ENCODE peak calls at places on chromosomes 16 and 17, in nine cellular contexts. W, I, M, P, J, S, X, H and B are unnamed samples.

GRCh38 chr17:81909231-81909630 is 2.0 kb downstream of the PCYT2 start:
- DNase-seq in W (no peak), I (no peak), M (no peak), P (no peak), J (no peak), S (no peak), X (no peak), H (no peak), B (no peak)

GRCh38 chr16:67431805-67432476 is 1.0 kb downstream of the HSD11B2 start:
- DNase-seq in W (no peak), I (no peak), M (no peak), P (no peak), J (no peak), S (no peak), X (peak; percentile 65), H (no peak), B (no peak)

GRCh38 chr17:36937961-36938565 is 788 bp downstream of the LHX1 start:
- DNase-seq in W (no peak), I (no peak), M (no peak), P (no peak), J (no peak), S (no peak), X (peak; percentile 68), H (no peak), B (no peak)

GRCh38 chr16:15576960-15577958 is 65.7 kb downstream of the MARF1 start:
- DNase-seq in W (peak; percentile 91), I (no peak), M (no peak), P (no peak), J (no peak), S (no peak), X (no peak), H (peak; percentile 50), B (no peak)

GRCh38 chr17:57911834-57912673 is 43.2 kb downstream of the CUEDC1 start:
- DNase-seq in W (peak; percentile 92), I (peak; percentile 96), M (no peak), P (no peak), J (peak; percentile 94), S (peak; percentile 97), X (peak; percentile 41), H (peak; percentile 97), B (no peak)

GRCh38 chr17:21463204-21463661 is 87.1 kb downstream of the KCNJ12 start:
- DNase-seq in W (no peak), I (no peak), M (no peak), P (no peak), J (no peak), S (no peak), X (no peak), H (no peak), B (no peak)

GRCh38 chr17:13786000-13786598 is 184.4 kb upstream of the HS3ST3A1 start:
- DNase-seq in W (no peak), I (no peak), M (no peak), P (no peak), J (no peak), S (no peak), X (no peak), H (no peak), B (no peak)

GRCh38 chr16:1481906-1482835 is 6.6 kb downstream of the PTX4 start:
- DNase-seq in W (no peak), I (no peak), M (no peak), P (no peak), J (no peak), S (no peak), X (no peak), H (no peak), B (no peak)

GRCh38 chr16:89720859-89721643 is at the start of the genes VPS9D1 and ZNF276:
- DNase-seq in W (peak; percentile 88), I (peak; percentile 61), M (peak; percentile 55), P (peak; percentile 77), J (peak; percentile 91), S (peak; percentile 88), X (peak; percentile 90), H (peak; percentile 86), B (peak; percentile 76)

GRCh38 chr16:85523602-85524364 is 89.3 kb upstream of the GSE1 start:
- DNase-seq in W (no peak), I (no peak), M (peak; percentile 35), P (no peak), J (no peak), S (peak; percentile 79), X (peak; percentile 65), H (peak; percentile 74), B (no peak)

GRCh38 chr16:90027611-90028010 is 8.4 kb upstream of the DBNDD1 start:
- DNase-seq in W (no peak), I (no peak), M (no peak), P (no peak), J (no peak), S (no peak), X (no peak), H (no peak), B (no peak)

GRCh38 chr16:2897110-2897509 is 14.1 kb downstream of the FLYWCH2 start:
- DNase-seq in W (no peak), I (no peak), M (no peak), P (no peak), J (no peak), S (no peak), X (no peak), H (no peak), B (no peak)

GRCh38 chr17:8290043-8290442 is 1.6 kb downstream of the RANGRF start:
- DNase-seq in W (no peak), I (no peak), M (no peak), P (no peak), J (no peak), S (no peak), X (no peak), H (no peak), B (no peak)

GRCh38 chr17:36602924-36603384 is 1.6 kb downstream of the MRM1 start:
- DNase-seq in W (peak; percentile 68), I (no peak), M (peak; percentile 76), P (peak; percentile 54), J (no peak), S (peak; percentile 68), X (peak; percentile 84), H (peak; percentile 50), B (peak; percentile 69)

GRCh38 chr17:36978810-36979584 is 30.2 kb downstream of the AATF start:
- DNase-seq in W (no peak), I (no peak), M (no peak), P (no peak), J (no peak), S (no peak), X (no peak), H (no peak), B (no peak)

GRCh38 chr16:3140603-3141427 is 6.0 kb downstream of the ZNF213 start:
- DNase-seq in W (no peak), I (no peak), M (no peak), P (peak; percentile 12), J (no peak), S (no peak), X (no peak), H (no peak), B (no peak)

GRCh38 chr17:4444782-4445473 is 11.2 kb downstream of the SPNS3 start:
- DNase-seq in W (peak; percentile 83), I (peak; percentile 53), M (peak; percentile 70), P (no peak), J (no peak), S (no peak), X (no peak), H (peak; percentile 95), B (no peak)

GRCh38 chr16:27230562-27230991 is 27.3 kb downstream of the KDM8 start:
- DNase-seq in W (peak; percentile 91), I (no peak), M (peak; percentile 92), P (no peak), J (no peak), S (no peak), X (peak; percentile 19), H (peak; percentile 76), B (no peak)

GRCh38 chr17:410674-411401 is 58.2 kb upstream of the RPH3AL start:
- DNase-seq in W (peak; percentile 30), I (no peak), M (peak; percentile 43), P (no peak), J (no peak), S (no peak), X (peak; percentile 70), H (no peak), B (no peak)

GRCh38 chr17:75565066-75565465 is 22.5 kb upstream of the MYO15B start:
- DNase-seq in W (no peak), I (no peak), M (no peak), P (no peak), J (no peak), S (no peak), X (no peak), H (no peak), B (no peak)

GRCh38 chr16:19067349-19068236 is at the start of gene COQ7:
- DNase-seq in W (peak; percentile 98), I (peak; percentile 98), M (peak; percentile 99), P (peak; percentile 84), J (peak; percentile 99), S (peak; percentile 99), X (peak; percentile 100), H (peak; percentile 98), B (peak; percentile 91)
- TF ChIP-seq POLR2AphosphoS5 in W (peak; percentile 71), I (peak; percentile 73), M (peak; percentile 64), P (peak; percentile 35), J (no peak), S (peak; percentile 85), X (peak; percentile 40), H (peak; percentile 71), B (no peak)

GRCh38 chr16:53094013-53094630 is 39.3 kb downstream of the CHD9 start:
- DNase-seq in W (peak; percentile 90), I (peak; percentile 42), M (peak; percentile 94), P (no peak), J (peak; percentile 86), S (peak; percentile 82), X (no peak), H (peak; percentile 82), B (no peak)
- TF ChIP-seq POLR2AphosphoS5 in W (peak; percentile 70), I (no peak), M (peak; percentile 74), P (no peak), J (no peak), S (peak; percentile 12), X (no peak), H (no peak), B (no peak)

GRCh38 chr17:76688165-76688622 is 22.6 kb downstream of the MXRA7 start:
- DNase-seq in W (no peak), I (no peak), M (no peak), P (no peak), J (no peak), S (peak; percentile 75), X (no peak), H (no peak), B (no peak)
- TF ChIP-seq POLR2AphosphoS5 in W (no peak), I (no peak), M (no peak), P (no peak), J (no peak), S (no peak), X (no peak), H (no peak), B (no peak)

DNA sequence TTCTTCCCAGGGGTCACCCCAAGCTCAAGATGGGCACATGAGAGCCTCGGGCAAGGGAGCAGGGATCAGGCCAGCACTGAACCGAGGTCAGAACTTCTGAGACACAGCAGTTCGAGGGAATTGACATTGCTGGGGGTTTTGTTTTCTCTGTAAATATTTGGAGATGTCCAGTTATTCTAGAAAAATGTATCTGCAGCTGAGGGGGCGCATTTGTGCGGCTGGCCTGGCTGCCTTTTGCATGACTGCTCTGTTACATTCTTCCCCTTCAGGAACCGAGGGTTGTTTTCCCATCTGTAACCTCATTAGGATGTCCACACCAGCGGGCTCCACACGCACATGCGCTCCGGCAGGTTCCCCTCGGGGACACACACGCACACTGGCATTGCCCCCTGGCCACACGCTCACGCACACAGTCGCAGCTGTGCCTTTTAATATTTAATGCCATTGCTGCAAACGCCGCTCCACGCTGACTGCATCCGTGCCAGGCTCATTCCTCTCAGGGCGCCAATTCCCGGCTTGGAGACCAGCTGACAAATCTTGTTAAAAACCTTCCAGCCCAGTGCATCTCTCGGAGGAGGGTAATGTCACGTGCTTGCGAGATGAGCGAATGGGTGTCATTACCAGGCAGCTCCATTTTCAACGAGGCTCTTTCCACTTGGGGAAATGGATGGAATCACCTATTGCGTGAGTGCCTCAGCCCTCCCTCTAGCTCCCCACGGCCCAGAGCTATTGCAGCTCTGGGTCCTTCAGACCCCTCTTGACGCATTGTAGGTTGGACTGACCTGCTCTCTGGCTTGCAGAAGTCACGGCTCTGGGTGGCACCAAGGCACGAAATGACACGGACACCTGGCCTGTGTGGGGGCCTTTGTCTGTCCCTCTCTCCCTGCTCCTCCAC is 13.2 kb downstream of the CCR7 start:
- DNase-seq in W (peak; percentile 21), I (peak; percentile 57), M (no peak), P (no peak), J (peak; percentile 83), S (peak; percentile 86), X (no peak), H (peak; percentile 29), B (no peak)
- TF ChIP-seq POLR2AphosphoS5 in W (no peak), I (peak; percentile 38), M (no peak), P (peak; percentile 90), J (peak; percentile 4), S (peak; percentile 52), X (no peak), H (peak; percentile 43), B (peak; percentile 91)